ENCODE peak calls at places on chromosomes 7 and 10, in ten cellular contexts. M is heart right ventricle; G is bronchial epithelial cell; B is psoas muscle; L is activated gamma-delta T cell treated with anti-CD3 and anti-CD28 coated beads, Interleukin-2, amount 50 U/mL, for 16 hours; U is Right ventricle myocardium superior; Q is breast epithelium; N is GM12892; R is amniotic stem cell; Z is activated naive CD4-positive, alpha-beta T cell. Y is an unnamed sample.

GRCh38 chr10:51892965-51893658 is 193.7 kb upstream of the CSTF2T start:
- DNase-seq in N (no peak), L (no peak), R (no peak), Q (no peak), M (no peak), G (peak), U (no peak), Z (no peak), B (no peak), Y (no peak)

GRCh38 chr10:32877915-32878314 is 80.1 kb downstream of the ITGB1 start:
- DNase-seq in B (no peak), G (no peak), R (no peak), Z (no peak), N (no peak), U (no peak), Q (no peak), L (no peak), M (no peak), Y (no peak)

GRCh38 chr10:61108880-61109279 is 164.9 kb upstream of the RHOBTB1 start:
- DNase-seq in L (no peak), U (no peak), Q (no peak), R (no peak), B (no peak), Z (no peak), G (no peak), N (no peak), M (no peak), Y (no peak)

GRCh38 chr10:112360308-112361270 is 13.3 kb upstream of the ACSL5 start:
- DNase-seq in G (peak), B (peak), U (peak), L (no peak), Q (peak), Z (no peak), R (no peak), N (no peak), M (peak), Y (no peak)

GRCh38 chr10:13146383-13146782 is 15.0 kb upstream of the MCM10 start:
- DNase-seq in L (no peak), Q (no peak), U (no peak), N (no peak), R (no peak), M (no peak), B (no peak), Z (no peak), G (peak), Y (no peak)

GRCh38 chr10:32629910-32630309 is 184.0 kb downstream of the CCDC7 start:
- DNase-seq in U (no peak), L (no peak), Q (no peak), M (no peak), G (no peak), R (no peak), Z (no peak), B (no peak), N (no peak), Y (no peak)

GRCh38 chr7:87083865-87084519 is 24.5 kb upstream of the ELAPOR2 start:
- DNase-seq in Q (no peak), G (peak), B (no peak), L (no peak), N (no peak), M (no peak), U (no peak), Z (no peak), R (no peak), Y (no peak)

GRCh38 chr7:92766461-92767003 is 69.8 kb downstream of the CDK6 start:
- DNase-seq in L (no peak), G (peak), U (no peak), Z (no peak), B (no peak), Q (no peak), N (no peak), R (no peak), M (no peak), Y (peak)

GRCh38 chr10:104589431-104589830 is 51.7 kb upstream of the SORCS3 start:
- DNase-seq in L (no peak), B (no peak), Z (no peak), Q (no peak), R (no peak), N (no peak), U (no peak), M (no peak), G (peak), Y (no peak)

GRCh38 chr7:18087687-18088078 is 60.0 kb upstream of the PRPS1L1 start:
- DNase-seq in U (no peak), Q (no peak), R (no peak), Z (no peak), N (no peak), B (no peak), L (no peak), M (no peak), G (no peak), Y (no peak)

GRCh38 chr7:1460757-1461639 is 1.7 kb upstream of the MICALL2 start:
- DNase-seq in L (no peak), G (no peak), M (peak), Z (no peak), N (no peak), R (no peak), B (peak), U (peak), Q (peak), Y (no peak)

GRCh38 chr7:123624527-123625183 is 23.0 kb downstream of the ASB15 start:
- DNase-seq in U (peak), N (peak), R (no peak), M (peak), L (peak), Q (no peak), B (no peak), G (peak), Z (peak), Y (no peak)

GRCh38 chr7:66307591-66308215 is 102.6 kb downstream of the TPST1 start:
- DNase-seq in N (no peak), R (no peak), G (peak), Z (no peak), L (no peak), B (no peak), U (no peak), Q (no peak), M (no peak), Y (no peak)

GRCh38 chr10:119537953-119538630 is 4.4 kb downstream of the RGS10 start:
- DNase-seq in G (no peak), L (no peak), M (no peak), U (no peak), Q (no peak), Z (no peak), R (no peak), N (no peak), B (no peak), Y (no peak)

GRCh38 chr7:47827321-47827720 is 120.9 kb downstream of the PKD1L1 start:
- DNase-seq in N (no peak), L (no peak), G (no peak), U (no peak), Q (peak), B (no peak), R (no peak), Z (no peak), M (no peak), Y (no peak)

GRCh38 chr7:148535227-148535626 is 55.3 kb upstream of the C7orf33 start:
- DNase-seq in M (no peak), R (no peak), N (no peak), Q (no peak), Z (no peak), U (no peak), G (no peak), L (no peak), B (no peak), Y (no peak)

GRCh38 chr7:151429555-151430331 is 10.2 kb downstream of the CRYGN start:
- DNase-seq in B (no peak), Z (no peak), N (peak), R (no peak), M (no peak), U (no peak), Q (peak), G (peak), L (no peak), Y (peak)

GRCh38 chr10:87974769-87975168 is 111.3 kb downstream of the PTEN start:
- DNase-seq in G (no peak), R (no peak), B (no peak), L (no peak), Q (no peak), N (no peak), U (no peak), M (no peak), Z (no peak), Y (no peak)

GRCh38 chr10:69479737-69480412 is 28.6 kb downstream of the TSPAN15 start:
- DNase-seq in Q (no peak), N (no peak), R (no peak), G (no peak), U (no peak), B (no peak), M (no peak), Z (no peak), L (no peak), Y (no peak)

GRCh38 chr10:83012866-83013265 is 1126.4 kb upstream of the GHITM start:
- DNase-seq in N (no peak), R (peak), U (no peak), B (no peak), L (no peak), M (no peak), Z (no peak), Q (no peak), G (peak), Y (no peak)

GRCh38 chr10:130254168-130255061 is 118.2 kb downstream of the GLRX3 start:
- DNase-seq in G (no peak), N (no peak), Q (no peak), B (no peak), M (no peak), L (no peak), U (no peak), R (no peak), Z (no peak), Y (no peak)

GRCh38 chr10:30176182-30176581 is 116.8 kb upstream of the JCAD start:
- DNase-seq in L (no peak), Q (no peak), M (no peak), Z (no peak), B (no peak), N (no peak), U (no peak), R (no peak), G (no peak), Y (no peak)

GRCh38 chr7:96973986-96974385 is 31.4 kb upstream of the DLX6 start:
- DNase-seq in U (no peak), Q (no peak), B (no peak), M (no peak), G (peak), R (peak), Z (no peak), L (no peak), N (no peak), Y (no peak)

GRCh38 chr10:22427890-22428571 is 82.7 kb downstream of the SPAG6 start:
- DNase-seq in B (no peak), M (no peak), R (peak), Q (no peak), Z (no peak), N (no peak), U (no peak), G (peak), L (no peak), Y (peak)

GRCh38 chr7:30504347-30505173 is at the start of gene GGCT:
- DNase-seq in B (peak), M (peak), N (peak), Z (peak), L (peak), R (peak), G (peak), Q (peak), U (peak), Y (peak)

GRCh38 chr10:37712489-37713131 is 144.8 kb downstream of the ZNF248 start:
- DNase-seq in G (no peak), B (no peak), N (no peak), Q (no peak), U (peak), Z (no peak), L (no peak), R (no peak), M (peak), Y (no peak)

GRCh38 chr10:3876563-3876962 is 91.6 kb upstream of the KLF6 start:
- DNase-seq in B (no peak), G (no peak), Q (peak), U (no peak), N (no peak), Z (no peak), L (no peak), R (no peak), M (no peak), Y (no peak)

GRCh38 chr10:82826132-82826531 is 951.1 kb downstream of the NRG3 start:
- DNase-seq in L (no peak), B (no peak), M (no peak), G (peak), R (peak), N (no peak), Q (no peak), Z (no peak), U (no peak), Y (no peak)

GRCh38 chr10:115659616-115660015 is 566.5 kb downstream of the ATRNL1 start:
- DNase-seq in Q (no peak), B (no peak), M (no peak), R (no peak), N (no peak), L (no peak), U (no peak), G (no peak), Z (no peak), Y (no peak)